ENCODE peak calls at places on chromosomes 12 and 14, in seven cellular contexts. D is IMR-90, A is mesendoderm, W is H1, U is neuronal stem cell, K is mesenchymal stem cell, G is H9. J is an unnamed sample.

GRCh38 chr12:61993734-61994345 is 266.4 kb upstream of the USP15 start:
- DNase-seq in D (peak; percentile 6), A (peak; percentile 76), W (no peak), U (peak; percentile 47), K (peak; percentile 72), G (no peak), J (peak; percentile 1)

GRCh38 chr12:31896514-31897039 is 62.6 kb upstream of the RESF1 start:
- DNase-seq in D (peak; percentile 38), A (peak; percentile 70), W (no peak), U (no peak), K (peak; percentile 75), G (no peak), J (no peak)

GRCh38 chr12:98758331-98758730 is 113.2 kb downstream of the APAF1 start:
- DNase-seq in D (peak; percentile 31), A (no peak), W (no peak), U (no peak), K (no peak), G (peak; percentile 14), J (no peak)

GRCh38 chr14:69657961-69658360 is 46.6 kb downstream of the SUSD6 start:
- DNase-seq in D (peak; percentile 42), A (peak; percentile 48), W (no peak), U (no peak), K (no peak), G (peak; percentile 46), J (no peak)

GRCh38 chr12:67827820-67828383 is 161.3 kb upstream of the IFNG-AS1 start:
- DNase-seq in D (peak; percentile 99), A (peak; percentile 78), W (no peak), U (no peak), K (peak; percentile 99), G (no peak), J (peak; percentile 65)

GRCh38 chr12:45532113-45532512 is 197.4 kb upstream of the ARID2 start:
- DNase-seq in D (no peak), A (peak; percentile 57), W (no peak), U (peak; percentile 21), K (no peak), G (no peak), J (no peak)

GRCh38 chr14:89417111-89417468 is at the start of gene FOXN3:
- DNase-seq in D (peak; percentile 86), A (peak; percentile 95), W (no peak), U (peak; percentile 86), K (peak; percentile 92), G (peak; percentile 87), J (peak; percentile 86)

GRCh38 chr14:100617715-100618693 is 30.8 kb upstream of the BEGAIN start:
- DNase-seq in D (no peak), A (no peak), W (no peak), U (no peak), K (no peak), G (no peak), J (no peak)

GRCh38 chr12:49671051-49671765 is 36.0 kb downstream of the FMNL3 start:
- DNase-seq in D (no peak), A (no peak), W (no peak), U (no peak), K (no peak), G (no peak), J (no peak)

GRCh38 chr12:52089491-52089890 is 10.0 kb downstream of the SMIM41 start:
- DNase-seq in D (no peak), A (no peak), W (no peak), U (no peak), K (no peak), G (no peak), J (no peak)

GRCh38 chr12:45290218-45290609 is 74.3 kb downstream of the ANO6 start:
- DNase-seq in D (peak; percentile 88), A (no peak), W (no peak), U (no peak), K (peak; percentile 50), G (no peak), J (peak; percentile 89)

GRCh38 chr12:64099430-64099829 is 122.7 kb downstream of the KICS2 start:
- DNase-seq in D (peak; percentile 96), A (no peak), W (no peak), U (no peak), K (peak; percentile 80), G (no peak), J (peak; percentile 83)

GRCh38 chr12:12784116-12784515 is 1.3 kb upstream of the APOLD1 start:
- DNase-seq in D (no peak), A (no peak), W (peak; percentile 13), U (no peak), K (no peak), G (no peak), J (no peak)

GRCh38 chr14:23177181-23177580 is 6.3 kb downstream of the SLC7A8 start:
- DNase-seq in D (no peak), A (no peak), W (no peak), U (no peak), K (no peak), G (no peak), J (peak; percentile 33)

GRCh38 chr12:92558806-92559205 is 144.0 kb upstream of the PLEKHG7 start:
- DNase-seq in D (peak; percentile 50), A (no peak), W (no peak), U (no peak), K (peak; percentile 26), G (no peak), J (peak; percentile 23)

GRCh38 chr12:47270782-47271664 is 191.3 kb upstream of the AMIGO2 start:
- DNase-seq in D (peak; percentile 77), A (no peak), W (no peak), U (no peak), K (peak; percentile 77), G (no peak), J (no peak)

GRCh38 chr12:12533238-12533829 is 29.3 kb downstream of the DUSP16 start:
- DNase-seq in D (no peak), A (no peak), W (no peak), U (no peak), K (no peak), G (no peak), J (peak; percentile 67)

GRCh38 chr12:51838036-51838435 is 10.5 kb downstream of the FIGNL2 start:
- DNase-seq in D (no peak), A (no peak), W (no peak), U (no peak), K (no peak), G (no peak), J (no peak)

GRCh38 chr14:58805057-58805456 is 167.3 kb downstream of the DACT1 start:
- DNase-seq in D (peak; percentile 4), A (no peak), W (no peak), U (no peak), K (peak; percentile 35), G (no peak), J (no peak)

GRCh38 chr12:54217774-54218221 is 29.0 kb upstream of the SMUG1 start:
- DNase-seq in D (no peak), A (peak; percentile 83), W (peak; percentile 86), U (no peak), K (no peak), G (peak; percentile 93), J (no peak)

GRCh38 chr12:113427882-113428281 is 5.7 kb downstream of the SDSL start:
- DNase-seq in D (no peak), A (no peak), W (no peak), U (no peak), K (no peak), G (no peak), J (no peak)

GRCh38 chr14:35932659-35933159 is 106.6 kb downstream of the BRMS1L start:
- DNase-seq in D (no peak), A (no peak), W (no peak), U (no peak), K (no peak), G (no peak), J (no peak)

GRCh38 chr14:38339704-38340103 is 83.8 kb upstream of the CLEC14A start:
- DNase-seq in D (peak; percentile 71), A (no peak), W (no peak), U (no peak), K (peak; percentile 14), G (no peak), J (no peak)

GRCh38 chr12:93109794-93110203 is 180.7 kb upstream of the EEA1 start:
- DNase-seq in D (no peak), A (no peak), W (no peak), U (no peak), K (peak; percentile 53), G (no peak), J (no peak)

GRCh38 chr14:33589334-33589733 is 361.5 kb downstream of the EGLN3 start:
- DNase-seq in D (peak; percentile 61), A (peak; percentile 61), W (no peak), U (no peak), K (peak; percentile 58), G (no peak), J (peak; percentile 94)
- H3K9ac ChIP-seq in D (no peak overlapping the region), A (no peak overlapping the region), W (no peak overlapping the region), U (no peak overlapping the region), K (no peak overlapping the region), G (no peak overlapping the region), J (no peak overlapping the region)

DNA sequence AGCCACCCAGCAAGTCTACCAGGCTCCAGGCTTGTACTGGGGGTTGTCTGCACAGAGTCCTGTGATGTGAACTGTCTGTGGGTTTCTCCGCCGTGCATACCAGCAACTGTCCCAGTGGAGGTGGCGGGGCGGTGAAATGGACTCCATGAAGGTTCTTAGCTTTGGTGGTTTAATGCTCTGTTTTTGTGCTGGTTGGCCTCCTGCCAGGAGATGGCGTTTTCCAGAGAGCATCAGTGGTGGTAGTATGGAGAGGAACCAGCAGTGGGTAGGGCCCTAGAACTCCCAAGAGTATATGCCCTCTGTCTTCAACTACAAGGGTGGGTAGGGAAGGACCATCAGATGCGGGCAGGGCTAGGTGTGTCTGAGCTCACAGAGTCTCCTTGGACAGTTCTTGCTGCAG is 303.8 kb downstream of the TMEM121 start:
- DNase-seq in D (no peak), A (no peak), W (no peak), U (no peak), K (no peak), G (no peak), J (no peak)
- H3K4me2 ChIP-seq in D (no peak overlapping the region), A (no peak overlapping the region), W (no peak overlapping the region), U (no peak overlapping the region), K (no peak overlapping the region), G (no peak overlapping the region), J (no peak overlapping the region)

DNA sequence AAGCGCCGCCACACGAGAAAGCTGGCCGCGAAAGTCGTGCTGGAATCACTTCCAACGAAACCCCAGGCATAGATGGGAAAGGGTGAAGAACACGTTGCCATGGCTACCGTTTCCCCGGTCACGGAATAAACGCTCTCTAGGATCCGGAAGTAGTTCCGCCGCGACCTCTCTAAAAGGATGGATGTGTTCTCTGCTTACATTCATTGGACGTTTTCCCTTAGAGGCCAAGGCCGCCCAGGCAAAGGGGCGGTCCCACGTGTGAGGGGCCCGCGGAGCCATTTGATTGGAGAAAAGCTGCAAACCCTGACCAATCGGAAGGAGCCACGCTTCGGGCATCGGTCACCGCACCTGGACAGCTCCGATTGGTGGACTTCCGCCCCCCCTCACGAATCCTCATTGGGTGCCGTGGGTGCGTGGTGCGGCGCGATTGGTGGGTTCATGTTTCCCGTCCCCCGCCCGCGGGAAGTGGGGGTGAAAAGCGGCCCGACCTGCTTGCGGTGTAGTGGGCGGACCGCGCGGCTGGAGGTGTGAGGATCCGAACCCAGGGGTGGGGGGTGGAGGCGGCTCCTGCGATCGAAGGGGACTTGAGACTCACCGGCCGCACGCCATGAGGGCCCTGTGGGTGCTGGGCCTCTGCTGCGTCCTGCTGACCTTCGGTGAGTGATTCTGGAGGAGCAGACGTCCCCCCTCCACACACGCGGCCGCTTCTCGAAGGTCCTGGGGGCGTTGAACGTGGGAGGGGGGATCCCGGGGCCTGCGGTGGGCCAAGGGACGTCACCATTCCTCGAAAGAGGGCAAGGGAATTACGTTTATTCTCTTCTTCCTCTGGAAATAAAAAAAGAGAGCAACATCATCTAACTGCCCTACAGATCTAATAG is at the start of gene HSP90B1:
- DNase-seq in D (peak; percentile 100), A (peak; percentile 100), W (peak; percentile 98), U (peak; percentile 100), K (peak; percentile 100), G (peak; percentile 100), J (peak; percentile 100)
- H3K18ac ChIP-seq in D (peak within 1 kb of the TSS; percentile 86), A (peak within 1 kb of the TSS; percentile 89), W (peak within 1 kb of the TSS; percentile 93), U (peak within 1 kb of the TSS; percentile 98), K (peak within 1 kb of the TSS; percentile 77), G (peak within 1 kb of the TSS; percentile 90), J (peak within 1 kb of the TSS; percentile 97)

GRCh38 chr12:124289634-124290600 is 5.0 kb upstream of the RFLNA start:
- DNase-seq in D (peak; percentile 43), A (no peak), W (no peak), U (no peak), K (peak; percentile 84), G (no peak), J (peak; percentile 45)
- H3K9ac ChIP-seq in D (no peak overlapping the region), A (no peak overlapping the region), W (no peak overlapping the region), U (no peak overlapping the region), K (no peak overlapping the region), G (no peak overlapping the region), J (no peak overlapping the region)